ENCODE peak calls at places on chromosomes 12 and 14, in seven cellular contexts. F is foreskin fibroblast; Z is CD4-positive, alpha-beta T cell; Q is AG04450; M is mesothelial cell of epicardium; N is cardiac fibroblast; W is fibroblast of mammary gland. S is an unnamed sample.

GRCh38 chr12:1619599-1619998 is 9.4 kb upstream of the WNT5B start:
- DNase-seq in F (no peak), Z (no peak), M (no peak), Q (no peak), W (peak; percentile 21), N (no peak), S (no peak)

GRCh38 chr14:28774764-28775738 is 8.5 kb downstream of the FOXG1 start:
- DNase-seq in Z (no peak), M (no peak), Q (no peak), F (no peak), W (no peak), N (no peak), S (no peak)

GRCh38 chr14:28344381-28344780 is 422.2 kb upstream of the FOXG1 start:
- DNase-seq in M (no peak), N (peak; percentile 5), Z (no peak), F (peak; percentile 1), Q (no peak), W (peak; percentile 48), S (no peak)

GRCh38 chr12:113194971-113195391 is 9.5 kb downstream of the RITA1 start:
- DNase-seq in W (peak; percentile 74), F (peak; percentile 65), Q (no peak), Z (no peak), M (no peak), N (peak; percentile 61), S (peak; percentile 86)

GRCh38 chr14:39289523-39289922 is 55.8 kb downstream of the MIA2 start:
- DNase-seq in Z (no peak), F (no peak), N (no peak), Q (no peak), M (no peak), W (no peak), S (no peak)

GRCh38 chr12:127926004-127926403 is 341.0 kb upstream of the TMEM132C start:
- DNase-seq in Q (no peak), F (peak; percentile 4), W (peak; percentile 15), N (no peak), M (peak; percentile 42), Z (no peak), S (no peak)

GRCh38 chr12:31989987-31990386 is 30.8 kb downstream of the RESF1 start:
- DNase-seq in Q (no peak), W (no peak), Z (no peak), M (no peak), F (no peak), N (peak; percentile 61), S (no peak)

GRCh38 chr12:12704593-12705230 is 8.7 kb upstream of the GPR19 start:
- DNase-seq in M (no peak), F (peak; percentile 88), N (peak; percentile 96), Q (peak; percentile 90), W (peak; percentile 95), Z (no peak), S (no peak)

GRCh38 chr12:109462868-109463692 is 14.0 kb downstream of the KCTD10 start:
- DNase-seq in M (peak; percentile 75), W (peak; percentile 97), F (peak; percentile 95), N (peak; percentile 98), Q (peak; percentile 98), Z (no peak), S (no peak)

GRCh38 chr12:124159655-124160054 is 135.2 kb upstream of the RFLNA start:
- DNase-seq in W (no peak), M (no peak), F (no peak), Q (no peak), Z (no peak), N (no peak), S (no peak)

GRCh38 chr12:12533238-12533829 is 29.3 kb downstream of the DUSP16 start:
- DNase-seq in Z (no peak), N (peak; percentile 19), W (no peak), M (peak; percentile 71), F (no peak), Q (no peak), S (no peak)

GRCh38 chr12:112496493-112496892 is 77.7 kb downstream of the PTPN11 start:
- DNase-seq in N (no peak), Q (no peak), M (no peak), Z (no peak), F (no peak), W (no peak), S (no peak)

GRCh38 chr14:72608391-72609204 is 285.3 kb downstream of the DPF3 start:
- DNase-seq in N (peak; percentile 74), M (no peak), W (peak; percentile 93), Z (no peak), Q (peak; percentile 88), F (peak; percentile 93), S (peak; percentile 63)

GRCh38 chr12:5348491-5348890 is 83.4 kb upstream of the NTF3 start:
- DNase-seq in Z (no peak), M (no peak), F (no peak), W (no peak), Q (no peak), N (no peak), S (no peak)

GRCh38 chr14:46259536-46259935 is 392.0 kb downstream of the RPL10L start:
- DNase-seq in M (no peak), Z (no peak), W (no peak), Q (no peak), F (no peak), N (no peak), S (no peak)

GRCh38 chr14:79972230-79972629 is 239.1 kb downstream of the DIO2 start:
- DNase-seq in Z (no peak), F (no peak), W (peak; percentile 27), N (no peak), M (no peak), Q (no peak), S (no peak)

GRCh38 chr14:57205953-57206352 is 62.8 kb downstream of the EXOC5 start:
- DNase-seq in N (no peak), F (no peak), Q (no peak), W (no peak), Z (no peak), M (no peak), S (no peak)

GRCh38 chr12:28033538-28033915 is 61.0 kb upstream of the PTHLH start:
- DNase-seq in F (peak; percentile 28), Q (no peak), M (no peak), Z (no peak), N (no peak), W (peak; percentile 81), S (no peak)

GRCh38 chr12:45893240-45893639 is 97.1 kb downstream of the SCAF11 start:
- DNase-seq in Z (no peak), F (no peak), W (peak; percentile 34), M (no peak), Q (no peak), N (no peak), S (no peak)

GRCh38 chr12:7972734-7973488 is 36.9 kb upstream of the SLC2A3 start:
- DNase-seq in Z (no peak), W (no peak), F (no peak), N (no peak), M (no peak), Q (no peak), S (no peak)

GRCh38 chr12:7966558-7966957 is 30.6 kb upstream of the SLC2A3 start:
- DNase-seq in M (no peak), Q (no peak), N (peak; percentile 52), F (no peak), Z (no peak), W (peak; percentile 66), S (no peak)

DNA sequence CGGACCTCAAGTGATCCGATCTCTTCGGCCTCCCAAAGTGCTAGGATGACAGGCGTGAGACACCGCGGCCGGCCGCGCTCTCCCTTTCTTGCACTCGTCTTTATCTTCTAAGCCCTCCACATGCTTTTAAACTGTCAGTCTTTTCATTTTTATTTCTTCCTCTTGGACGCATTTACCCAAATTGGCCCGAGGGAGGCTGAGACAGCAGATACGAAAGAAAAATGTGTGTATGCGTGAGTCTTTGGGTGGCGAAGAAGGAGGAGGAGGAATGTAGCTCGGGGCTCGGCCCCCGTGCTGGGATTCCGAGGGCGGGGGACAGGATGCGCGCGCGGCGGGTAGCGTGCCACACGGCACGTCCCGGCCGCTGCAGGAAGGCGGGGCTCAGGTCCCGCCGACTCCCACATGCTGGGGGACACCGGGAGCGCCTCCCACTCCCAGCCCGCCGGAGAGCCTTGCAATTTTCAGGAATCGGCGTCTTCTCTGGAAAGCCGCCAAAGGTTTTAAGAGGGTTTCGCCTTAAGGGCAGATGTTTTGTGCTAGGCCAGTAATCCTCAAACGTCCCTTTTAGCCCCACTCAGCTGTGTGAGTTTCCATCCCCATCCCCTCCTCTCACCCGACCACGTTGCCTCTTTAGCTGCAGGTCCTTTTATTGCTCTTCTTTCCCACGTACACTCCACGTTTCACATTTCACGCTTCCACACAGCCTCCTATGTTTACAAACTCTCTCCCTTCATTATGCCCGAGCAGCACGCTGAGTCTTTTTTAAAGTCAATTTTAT is 34.7 kb upstream of the SLC2A3 start:
- DNase-seq in N (peak; percentile 98), F (peak; percentile 98), W (peak; percentile 89), M (peak; percentile 95), Z (peak; percentile 69), Q (peak; percentile 68), S (peak; percentile 97)
- TF ChIP-seq CTCF in N (no peak), F (peak; percentile 5), W (no peak), M (no peak), Z (no peak), Q (no peak), S (peak; percentile 7)

GRCh38 chr14:91854327-91854934 is 12.9 kb downstream of the TC2N start:
- DNase-seq in N (no peak), F (no peak), Z (no peak), W (no peak), Q (no peak), M (no peak), S (no peak)

GRCh38 chr14:91862417-91862816 is 4.9 kb downstream of the TC2N start:
- DNase-seq in M (no peak), W (no peak), Q (no peak), Z (no peak), F (no peak), N (no peak), S (no peak)

GRCh38 chr14:91860238-91860637 is 7.1 kb downstream of the TC2N start:
- DNase-seq in W (no peak), F (no peak), N (no peak), Z (no peak), M (no peak), Q (no peak), S (no peak)

GRCh38 chr14:91861091-91861490 is 6.2 kb downstream of the TC2N start:
- DNase-seq in N (no peak), Z (no peak), M (no peak), W (no peak), Q (no peak), F (no peak), S (no peak)

GRCh38 chr14:91858536-91859275 is 8.6 kb downstream of the TC2N start:
- DNase-seq in F (peak; percentile 91), W (peak; percentile 94), M (no peak), N (peak; percentile 52), Z (no peak), Q (no peak), S (no peak)
- TF ChIP-seq CTCF in F (no peak), W (peak; percentile 14), M (no peak), N (peak; percentile 8), Z (no peak), Q (no peak), S (no peak)

GRCh38 chr14:74786916-74787315 is 23.8 kb downstream of the YLPM1 start:
- DNase-seq in Z (no peak), Q (no peak), N (no peak), M (no peak), F (no peak), W (no peak), S (no peak)
- TF ChIP-seq CTCF in Z (no peak), Q (no peak), N (no peak), M (no peak), F (no peak), W (no peak), S (no peak)

DNA sequence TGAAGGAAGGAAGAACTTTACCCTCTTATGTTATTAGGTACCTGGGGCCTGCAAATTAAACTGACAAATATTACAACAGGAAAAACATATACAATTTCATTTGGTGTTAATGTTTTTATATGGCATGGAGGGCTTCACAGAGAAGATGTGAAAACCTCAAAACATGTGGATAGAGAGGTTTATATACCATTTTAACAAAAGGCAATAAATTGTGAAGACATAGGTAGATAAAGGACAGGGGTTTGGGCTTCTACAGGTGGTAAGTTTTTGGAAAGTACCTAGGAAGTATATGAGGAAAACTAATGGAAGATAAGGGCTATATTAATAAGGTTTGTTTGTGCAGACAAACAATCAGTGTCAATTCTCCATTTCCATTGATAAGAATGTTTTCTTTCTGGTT is 95.1 kb upstream of the ATF7IP start:
- DNase-seq in W (no peak), Z (no peak), Q (no peak), N (no peak), M (no peak), F (no peak), S (no peak)
- TF ChIP-seq CTCF in W (no peak), Z (no peak), Q (no peak), N (no peak), M (no peak), F (no peak), S (no peak)